ENCODE peak calls at places on chromosomes 11 and 22, in seven cellular contexts. One of them, this sample, is unnamed.

GRCh38 chr11:9753031-9753430 is 89.2 kb downstream of the SWAP70 start:
- DNase-seq in fibroblast of mammary gland: peak
- DNase-seq in ascending aorta: no peak
- DNase-seq in tibial artery: no peak
- DNase-seq in brain microvascular endothelial cell: peak
- DNase-seq in GM13976: no peak
- DNase-seq in mammary epithelial cell: peak
- DNase-seq in this sample: no peak

GRCh38 chr11:28232649-28233048 is 124.5 kb downstream of the METTL15 start:
- DNase-seq in fibroblast of mammary gland: no peak
- DNase-seq in ascending aorta: no peak
- DNase-seq in tibial artery: no peak
- DNase-seq in brain microvascular endothelial cell: no peak
- DNase-seq in GM13976: no peak
- DNase-seq in mammary epithelial cell: no peak
- DNase-seq in this sample: no peak

GRCh38 chr22:48346911-48347310 is 1480.8 kb downstream of the BRD1 start:
- DNase-seq in fibroblast of mammary gland: no peak
- DNase-seq in ascending aorta: no peak
- DNase-seq in tibial artery: no peak
- DNase-seq in brain microvascular endothelial cell: no peak
- DNase-seq in GM13976: no peak
- DNase-seq in mammary epithelial cell: no peak
- DNase-seq in this sample: no peak

GRCh38 chr22:48138855-48139254 is 1376.4 kb downstream of the TBC1D22A start:
- DNase-seq in fibroblast of mammary gland: no peak
- DNase-seq in ascending aorta: no peak
- DNase-seq in tibial artery: no peak
- DNase-seq in brain microvascular endothelial cell: no peak
- DNase-seq in GM13976: no peak
- DNase-seq in mammary epithelial cell: no peak
- DNase-seq in this sample: no peak

GRCh38 chr11:78212586-78213371 is 24.1 kb downstream of the USP35 start:
- DNase-seq in fibroblast of mammary gland: peak
- DNase-seq in ascending aorta: peak
- DNase-seq in tibial artery: peak
- DNase-seq in brain microvascular endothelial cell: no peak
- DNase-seq in GM13976: no peak
- DNase-seq in mammary epithelial cell: no peak
- DNase-seq in this sample: no peak

GRCh38 chr11:282171-282570 is 4.0 kb downstream of the NLRP6 start:
- DNase-seq in fibroblast of mammary gland: no peak
- DNase-seq in ascending aorta: peak
- DNase-seq in tibial artery: peak
- DNase-seq in brain microvascular endothelial cell: no peak
- DNase-seq in GM13976: peak
- DNase-seq in mammary epithelial cell: no peak
- DNase-seq in this sample: no peak

GRCh38 chr11:64879226-64879900 is 942 bp upstream of the EHD1 start:
- DNase-seq in fibroblast of mammary gland: no peak
- DNase-seq in ascending aorta: no peak
- DNase-seq in tibial artery: peak
- DNase-seq in brain microvascular endothelial cell: no peak
- DNase-seq in GM13976: no peak
- DNase-seq in mammary epithelial cell: no peak
- DNase-seq in this sample: peak

GRCh38 chr22:50173221-50173982 is 2.9 kb downstream of the PANX2 start:
- DNase-seq in fibroblast of mammary gland: no peak
- DNase-seq in ascending aorta: no peak
- DNase-seq in tibial artery: no peak
- DNase-seq in brain microvascular endothelial cell: no peak
- DNase-seq in GM13976: peak
- DNase-seq in mammary epithelial cell: no peak
- DNase-seq in this sample: peak

GRCh38 chr11:35852056-35852455 is 91.8 kb upstream of the LDLRAD3 start:
- DNase-seq in fibroblast of mammary gland: peak
- DNase-seq in ascending aorta: peak
- DNase-seq in tibial artery: no peak
- DNase-seq in brain microvascular endothelial cell: no peak
- DNase-seq in GM13976: no peak
- DNase-seq in mammary epithelial cell: no peak
- DNase-seq in this sample: no peak

GRCh38 chr22:48651036-48651890 is 1176.4 kb downstream of the BRD1 start:
- DNase-seq in fibroblast of mammary gland: no peak
- DNase-seq in ascending aorta: no peak
- DNase-seq in tibial artery: no peak
- DNase-seq in brain microvascular endothelial cell: no peak
- DNase-seq in GM13976: no peak
- DNase-seq in mammary epithelial cell: no peak
- DNase-seq in this sample: no peak

GRCh38 chr11:11584446-11584810 is 37.4 kb downstream of the GALNT18 start:
- DNase-seq in fibroblast of mammary gland: peak
- DNase-seq in ascending aorta: no peak
- DNase-seq in tibial artery: peak
- DNase-seq in brain microvascular endothelial cell: peak
- DNase-seq in GM13976: peak
- DNase-seq in mammary epithelial cell: peak
- DNase-seq in this sample: no peak

GRCh38 chr22:49305215-49305965 is 522.3 kb downstream of the BRD1 start:
- DNase-seq in fibroblast of mammary gland: peak
- DNase-seq in ascending aorta: peak
- DNase-seq in tibial artery: peak
- DNase-seq in brain microvascular endothelial cell: no peak
- DNase-seq in GM13976: peak
- DNase-seq in mammary epithelial cell: no peak
- DNase-seq in this sample: no peak

GRCh38 chr11:102530558-102530957 is at the start of gene MMP7:
- DNase-seq in fibroblast of mammary gland: peak
- DNase-seq in ascending aorta: no peak
- DNase-seq in tibial artery: no peak
- DNase-seq in brain microvascular endothelial cell: peak
- DNase-seq in GM13976: no peak
- DNase-seq in mammary epithelial cell: peak
- DNase-seq in this sample: peak

GRCh38 chr11:72423840-72424239 is 10.5 kb downstream of the CLPB start:
- DNase-seq in fibroblast of mammary gland: no peak
- DNase-seq in ascending aorta: peak
- DNase-seq in tibial artery: no peak
- DNase-seq in brain microvascular endothelial cell: no peak
- DNase-seq in GM13976: no peak
- DNase-seq in mammary epithelial cell: no peak
- DNase-seq in this sample: no peak

GRCh38 chr11:699116-699508 is 3.5 kb downstream of the TMEM80 start:
- DNase-seq in fibroblast of mammary gland: no peak
- DNase-seq in ascending aorta: no peak
- DNase-seq in tibial artery: no peak
- DNase-seq in brain microvascular endothelial cell: no peak
- DNase-seq in GM13976: no peak
- DNase-seq in mammary epithelial cell: no peak
- DNase-seq in this sample: no peak

GRCh38 chr22:47044722-47045545 is 282.5 kb downstream of the TBC1D22A start:
- DNase-seq in fibroblast of mammary gland: no peak
- DNase-seq in ascending aorta: no peak
- DNase-seq in tibial artery: peak
- DNase-seq in brain microvascular endothelial cell: no peak
- DNase-seq in GM13976: no peak
- DNase-seq in mammary epithelial cell: no peak
- DNase-seq in this sample: no peak

GRCh38 chr11:79762271-79762935 is 321.6 kb upstream of the TENM4 start:
- DNase-seq in fibroblast of mammary gland: peak
- DNase-seq in ascending aorta: no peak
- DNase-seq in tibial artery: no peak
- DNase-seq in brain microvascular endothelial cell: peak
- DNase-seq in GM13976: no peak
- DNase-seq in mammary epithelial cell: no peak
- DNase-seq in this sample: no peak

GRCh38 chr11:70521475-70522260 is 123.3 kb downstream of the CTTN start:
- DNase-seq in fibroblast of mammary gland: no peak
- DNase-seq in ascending aorta: no peak
- DNase-seq in tibial artery: no peak
- DNase-seq in brain microvascular endothelial cell: no peak
- DNase-seq in GM13976: no peak
- DNase-seq in mammary epithelial cell: no peak
- DNase-seq in this sample: no peak

GRCh38 chr11:68166969-68167368 is 45.8 kb upstream of the CHKA start:
- DNase-seq in fibroblast of mammary gland: no peak
- DNase-seq in ascending aorta: no peak
- DNase-seq in tibial artery: no peak
- DNase-seq in brain microvascular endothelial cell: no peak
- DNase-seq in GM13976: no peak
- DNase-seq in mammary epithelial cell: no peak
- DNase-seq in this sample: no peak
- TF ChIP-seq CTCF in fibroblast of mammary gland: no peak
- TF ChIP-seq CTCF in ascending aorta: no peak
- TF ChIP-seq CTCF in tibial artery: no peak
- TF ChIP-seq CTCF in brain microvascular endothelial cell: no peak
- TF ChIP-seq CTCF in GM13976: no peak
- TF ChIP-seq CTCF in mammary epithelial cell: no peak
- TF ChIP-seq CTCF in this sample: no peak

GRCh38 chr11:134278356-134278755 is 2.2 kb downstream of the GLB1L3 start:
- DNase-seq in fibroblast of mammary gland: no peak
- DNase-seq in ascending aorta: no peak
- DNase-seq in tibial artery: no peak
- DNase-seq in brain microvascular endothelial cell: no peak
- DNase-seq in GM13976: no peak
- DNase-seq in mammary epithelial cell: no peak
- DNase-seq in this sample: no peak

GRCh38 chr11:134275188-134275533 is 1.0 kb upstream of the GLB1L3 start:
- DNase-seq in fibroblast of mammary gland: no peak
- DNase-seq in ascending aorta: no peak
- DNase-seq in tibial artery: no peak
- DNase-seq in brain microvascular endothelial cell: no peak
- DNase-seq in GM13976: no peak
- DNase-seq in mammary epithelial cell: no peak
- DNase-seq in this sample: no peak

GRCh38 chr11:134275534-134276395 is at the start of gene GLB1L3:
- DNase-seq in fibroblast of mammary gland: no peak
- DNase-seq in ascending aorta: peak
- DNase-seq in tibial artery: no peak
- DNase-seq in brain microvascular endothelial cell: no peak
- DNase-seq in GM13976: peak
- DNase-seq in mammary epithelial cell: peak
- DNase-seq in this sample: peak

GRCh38 chr11:134276396-134277175 is 407 bp downstream of the GLB1L3 start:
- DNase-seq in fibroblast of mammary gland: no peak
- DNase-seq in ascending aorta: peak
- DNase-seq in tibial artery: no peak
- DNase-seq in brain microvascular endothelial cell: no peak
- DNase-seq in GM13976: peak
- DNase-seq in mammary epithelial cell: no peak
- DNase-seq in this sample: no peak

DNA sequence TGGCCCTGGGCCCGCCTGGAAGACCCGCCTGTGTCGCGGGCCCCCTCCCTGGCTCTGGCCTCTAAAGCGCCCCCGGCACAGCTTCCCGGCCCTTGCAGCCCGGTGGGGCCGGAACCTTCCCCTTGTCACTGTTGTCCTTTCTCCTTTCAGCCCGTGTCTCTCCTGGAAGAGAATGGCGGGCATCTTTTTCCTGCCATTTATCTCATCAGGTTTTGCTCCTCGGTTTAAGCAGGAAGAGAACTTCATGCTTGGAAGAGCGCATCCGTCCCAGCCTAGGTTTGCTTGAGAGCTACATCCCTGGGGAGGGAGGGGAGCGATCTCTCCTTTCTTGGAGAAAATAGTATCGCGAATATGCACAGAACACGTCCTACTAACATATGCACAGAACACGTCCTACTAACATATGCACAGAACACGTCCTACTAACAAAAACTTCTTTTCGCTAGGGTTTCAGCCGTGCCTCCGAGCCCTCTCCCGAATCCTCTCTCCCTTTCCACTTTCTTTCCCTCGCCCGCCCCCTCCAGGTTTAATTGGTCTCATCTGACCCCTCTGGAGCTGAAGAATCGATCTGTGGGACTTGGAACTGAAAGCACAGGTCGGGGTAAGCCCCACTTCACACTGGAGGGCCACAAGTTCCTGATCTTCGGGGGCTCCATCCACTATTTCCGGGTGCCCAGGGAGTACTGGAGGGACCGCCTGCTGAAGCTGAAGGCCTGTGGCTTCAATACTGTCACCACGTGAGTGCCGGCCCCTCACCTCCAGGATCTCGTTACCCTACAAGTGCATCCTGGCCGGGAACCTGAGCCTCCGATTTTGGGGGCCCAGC is 1.2 kb downstream of the GLB1L3 start:
- DNase-seq in fibroblast of mammary gland: no peak
- DNase-seq in ascending aorta: peak
- DNase-seq in tibial artery: no peak
- DNase-seq in brain microvascular endothelial cell: no peak
- DNase-seq in GM13976: no peak
- DNase-seq in mammary epithelial cell: no peak
- DNase-seq in this sample: no peak
- TF ChIP-seq CTCF in fibroblast of mammary gland: no peak
- TF ChIP-seq CTCF in ascending aorta: no peak
- TF ChIP-seq CTCF in tibial artery: no peak
- TF ChIP-seq CTCF in brain microvascular endothelial cell: no peak
- TF ChIP-seq CTCF in GM13976: no peak
- TF ChIP-seq CTCF in mammary epithelial cell: no peak
- TF ChIP-seq CTCF in this sample: no peak

GRCh38 chr11:133408402-133408801 is 123.9 kb downstream of the OPCML start:
- DNase-seq in fibroblast of mammary gland: no peak
- DNase-seq in ascending aorta: no peak
- DNase-seq in tibial artery: no peak
- DNase-seq in brain microvascular endothelial cell: no peak
- DNase-seq in GM13976: no peak
- DNase-seq in mammary epithelial cell: no peak
- DNase-seq in this sample: no peak

GRCh38 chr11:133406493-133406892 is 125.8 kb downstream of the OPCML start:
- DNase-seq in fibroblast of mammary gland: no peak
- DNase-seq in ascending aorta: no peak
- DNase-seq in tibial artery: no peak
- DNase-seq in brain microvascular endothelial cell: no peak
- DNase-seq in GM13976: no peak
- DNase-seq in mammary epithelial cell: no peak
- DNase-seq in this sample: no peak

GRCh38 chr11:133402551-133402950 is 129.8 kb downstream of the OPCML start:
- DNase-seq in fibroblast of mammary gland: no peak
- DNase-seq in ascending aorta: no peak
- DNase-seq in tibial artery: no peak
- DNase-seq in brain microvascular endothelial cell: no peak
- DNase-seq in GM13976: no peak
- DNase-seq in mammary epithelial cell: no peak
- DNase-seq in this sample: no peak

GRCh38 chr11:133399855-133400625 is 132.3 kb downstream of the OPCML start:
- DNase-seq in fibroblast of mammary gland: no peak
- DNase-seq in ascending aorta: no peak
- DNase-seq in tibial artery: no peak
- DNase-seq in brain microvascular endothelial cell: no peak
- DNase-seq in GM13976: no peak
- DNase-seq in mammary epithelial cell: no peak
- DNase-seq in this sample: no peak

GRCh38 chr11:133403900-133404299 is 128.4 kb downstream of the OPCML start:
- DNase-seq in fibroblast of mammary gland: no peak
- DNase-seq in ascending aorta: no peak
- DNase-seq in tibial artery: no peak
- DNase-seq in brain microvascular endothelial cell: no peak
- DNase-seq in GM13976: no peak
- DNase-seq in mammary epithelial cell: no peak
- DNase-seq in this sample: no peak
- TF ChIP-seq CTCF in fibroblast of mammary gland: no peak
- TF ChIP-seq CTCF in ascending aorta: no peak
- TF ChIP-seq CTCF in tibial artery: no peak
- TF ChIP-seq CTCF in brain microvascular endothelial cell: peak
- TF ChIP-seq CTCF in GM13976: no peak
- TF ChIP-seq CTCF in mammary epithelial cell: peak
- TF ChIP-seq CTCF in this sample: peak

GRCh38 chr11:133934599-133935550 is 21.9 kb downstream of the IGSF9B start:
- DNase-seq in fibroblast of mammary gland: peak
- DNase-seq in ascending aorta: no peak
- DNase-seq in tibial artery: no peak
- DNase-seq in brain microvascular endothelial cell: peak
- DNase-seq in GM13976: no peak
- DNase-seq in mammary epithelial cell: peak
- DNase-seq in this sample: no peak
- TF ChIP-seq CTCF in fibroblast of mammary gland: no peak
- TF ChIP-seq CTCF in ascending aorta: no peak
- TF ChIP-seq CTCF in tibial artery: no peak
- TF ChIP-seq CTCF in brain microvascular endothelial cell: no peak
- TF ChIP-seq CTCF in GM13976: no peak
- TF ChIP-seq CTCF in mammary epithelial cell: no peak
- TF ChIP-seq CTCF in this sample: no peak